ENCODE peak calls at places on chromosome 4, in eight cellular contexts. One of them, this sample, is unnamed.

GRCh38 chr4:150268444-150268843 is 190.2 kb downstream of the DCLK2 start:
- DNase-seq in kidney: no peak
- DNase-seq in CD8-positive, alpha-beta T cell: no peak
- DNase-seq in mammary epithelial cell: peak; percentile 24
- DNase-seq in tibial artery: no peak
- DNase-seq in AG10803: no peak
- DNase-seq in foreskin fibroblast: no peak
- DNase-seq in endothelial cell of umbilical vein: peak; percentile 55
- DNase-seq in this sample: no peak

GRCh38 chr4:6165766-6166165 is 34.6 kb downstream of the JAKMIP1 start:
- DNase-seq in AG10803: no peak
- DNase-seq in CD8-positive, alpha-beta T cell: no peak
- DNase-seq in mammary epithelial cell: no peak
- DNase-seq in foreskin fibroblast: no peak
- DNase-seq in tibial artery: no peak
- DNase-seq in kidney: no peak
- DNase-seq in endothelial cell of umbilical vein: no peak
- DNase-seq in this sample: no peak

GRCh38 chr4:66014146-66014765 is 344.0 kb upstream of the EPHA5 start:
- DNase-seq in tibial artery: no peak
- DNase-seq in mammary epithelial cell: no peak
- DNase-seq in endothelial cell of umbilical vein: no peak
- DNase-seq in CD8-positive, alpha-beta T cell: no peak
- DNase-seq in foreskin fibroblast: no peak
- DNase-seq in AG10803: no peak
- DNase-seq in kidney: no peak
- DNase-seq in this sample: no peak

GRCh38 chr4:73729534-73730165 is 10.7 kb upstream of the CXCL8 start:
- DNase-seq in foreskin fibroblast: peak; percentile 90
- DNase-seq in CD8-positive, alpha-beta T cell: no peak
- DNase-seq in tibial artery: peak; percentile 84
- DNase-seq in mammary epithelial cell: peak; percentile 84
- DNase-seq in endothelial cell of umbilical vein: peak; percentile 85
- DNase-seq in kidney: peak; percentile 57
- DNase-seq in AG10803: peak; percentile 93
- DNase-seq in this sample: peak; percentile 39

GRCh38 chr4:53098681-53099121 is 236.6 kb downstream of the RASL11B start:
- DNase-seq in AG10803: peak; percentile 77
- DNase-seq in CD8-positive, alpha-beta T cell: no peak
- DNase-seq in foreskin fibroblast: peak; percentile 74
- DNase-seq in mammary epithelial cell: peak; percentile 78
- DNase-seq in endothelial cell of umbilical vein: peak; percentile 88
- DNase-seq in kidney: no peak
- DNase-seq in tibial artery: no peak
- DNase-seq in this sample: no peak

GRCh38 chr4:80201326-80202151 is 4.2 kb downstream of the PRDM8 start:
- DNase-seq in CD8-positive, alpha-beta T cell: no peak
- DNase-seq in endothelial cell of umbilical vein: peak; percentile 51
- DNase-seq in foreskin fibroblast: peak; percentile 85
- DNase-seq in mammary epithelial cell: no peak
- DNase-seq in tibial artery: peak; percentile 37
- DNase-seq in kidney: peak; percentile 59
- DNase-seq in AG10803: peak; percentile 62
- DNase-seq in this sample: peak; percentile 60

GRCh38 chr4:186805020-186805820 is 81.6 kb upstream of the FAT1 start:
- DNase-seq in tibial artery: no peak
- DNase-seq in AG10803: no peak
- DNase-seq in endothelial cell of umbilical vein: no peak
- DNase-seq in kidney: no peak
- DNase-seq in mammary epithelial cell: no peak
- DNase-seq in CD8-positive, alpha-beta T cell: no peak
- DNase-seq in foreskin fibroblast: no peak
- DNase-seq in this sample: no peak

GRCh38 chr4:37068580-37068979 is 176.0 kb upstream of the NWD2 start:
- DNase-seq in mammary epithelial cell: no peak
- DNase-seq in AG10803: no peak
- DNase-seq in tibial artery: no peak
- DNase-seq in CD8-positive, alpha-beta T cell: no peak
- DNase-seq in endothelial cell of umbilical vein: no peak
- DNase-seq in kidney: no peak
- DNase-seq in foreskin fibroblast: no peak
- DNase-seq in this sample: no peak

GRCh38 chr4:106312377-106312776 is 3.6 kb downstream of the TBCK start:
- DNase-seq in mammary epithelial cell: no peak
- DNase-seq in tibial artery: no peak
- DNase-seq in kidney: no peak
- DNase-seq in AG10803: peak; percentile 83
- DNase-seq in CD8-positive, alpha-beta T cell: no peak
- DNase-seq in endothelial cell of umbilical vein: no peak
- DNase-seq in foreskin fibroblast: no peak
- DNase-seq in this sample: no peak

GRCh38 chr4:24321151-24321550 is 263.2 kb downstream of the DHX15 start:
- DNase-seq in endothelial cell of umbilical vein: no peak
- DNase-seq in AG10803: peak; percentile 38
- DNase-seq in tibial artery: no peak
- DNase-seq in foreskin fibroblast: no peak
- DNase-seq in kidney: no peak
- DNase-seq in mammary epithelial cell: no peak
- DNase-seq in CD8-positive, alpha-beta T cell: no peak
- DNase-seq in this sample: no peak

GRCh38 chr4:90641856-90642599 is 514.8 kb downstream of the CCSER1 start:
- DNase-seq in kidney: no peak
- DNase-seq in tibial artery: no peak
- DNase-seq in AG10803: no peak
- DNase-seq in CD8-positive, alpha-beta T cell: no peak
- DNase-seq in foreskin fibroblast: no peak
- DNase-seq in mammary epithelial cell: no peak
- DNase-seq in endothelial cell of umbilical vein: no peak
- DNase-seq in this sample: no peak

GRCh38 chr4:158003212-158003611 is 169.6 kb downstream of the GASK1B start:
- DNase-seq in AG10803: no peak
- DNase-seq in kidney: no peak
- DNase-seq in CD8-positive, alpha-beta T cell: no peak
- DNase-seq in tibial artery: no peak
- DNase-seq in endothelial cell of umbilical vein: no peak
- DNase-seq in mammary epithelial cell: peak; percentile 12
- DNase-seq in foreskin fibroblast: no peak
- DNase-seq in this sample: no peak

GRCh38 chr4:94304365-94304971 is 38.2 kb downstream of the HPGDS start:
- DNase-seq in AG10803: peak; percentile 19
- DNase-seq in mammary epithelial cell: peak; percentile 15
- DNase-seq in kidney: no peak
- DNase-seq in tibial artery: no peak
- DNase-seq in endothelial cell of umbilical vein: peak; percentile 66
- DNase-seq in CD8-positive, alpha-beta T cell: no peak
- DNase-seq in foreskin fibroblast: peak; percentile 17
- DNase-seq in this sample: peak; percentile 35

GRCh38 chr4:20624783-20625364 is 75.4 kb upstream of the PACRGL start:
- DNase-seq in mammary epithelial cell: peak; percentile 69
- DNase-seq in kidney: no peak
- DNase-seq in foreskin fibroblast: no peak
- DNase-seq in AG10803: peak; percentile 32
- DNase-seq in endothelial cell of umbilical vein: peak; percentile 38
- DNase-seq in CD8-positive, alpha-beta T cell: no peak
- DNase-seq in tibial artery: no peak
- DNase-seq in this sample: no peak

GRCh38 chr4:47704693-47705325 is 133.1 kb downstream of the CORIN start:
- DNase-seq in AG10803: peak; percentile 30
- DNase-seq in tibial artery: no peak
- DNase-seq in mammary epithelial cell: no peak
- DNase-seq in CD8-positive, alpha-beta T cell: no peak
- DNase-seq in endothelial cell of umbilical vein: peak; percentile 22
- DNase-seq in kidney: no peak
- DNase-seq in foreskin fibroblast: peak; percentile 37
- DNase-seq in this sample: peak; percentile 23

GRCh38 chr4:78644744-78645330 is 93.3 kb downstream of the ANXA3 start:
- DNase-seq in AG10803: peak; percentile 82
- DNase-seq in tibial artery: peak; percentile 55
- DNase-seq in mammary epithelial cell: peak; percentile 71
- DNase-seq in endothelial cell of umbilical vein: peak; percentile 90
- DNase-seq in kidney: no peak
- DNase-seq in foreskin fibroblast: peak; percentile 69
- DNase-seq in CD8-positive, alpha-beta T cell: no peak
- DNase-seq in this sample: peak; percentile 75

GRCh38 chr4:156006192-156006591 is 52.5 kb upstream of the CTSO start:
- DNase-seq in endothelial cell of umbilical vein: no peak
- DNase-seq in tibial artery: no peak
- DNase-seq in CD8-positive, alpha-beta T cell: no peak
- DNase-seq in mammary epithelial cell: no peak
- DNase-seq in kidney: no peak
- DNase-seq in foreskin fibroblast: no peak
- DNase-seq in AG10803: no peak
- DNase-seq in this sample: no peak

GRCh38 chr4:36242629-36243354 is 1.5 kb downstream of the ARAP2 start:
- DNase-seq in endothelial cell of umbilical vein: no peak
- DNase-seq in foreskin fibroblast: no peak
- DNase-seq in AG10803: no peak
- DNase-seq in CD8-positive, alpha-beta T cell: no peak
- DNase-seq in mammary epithelial cell: no peak
- DNase-seq in tibial artery: no peak
- DNase-seq in kidney: no peak
- DNase-seq in this sample: no peak

GRCh38 chr4:82782626-82783025 is 16.0 kb downstream of the SCD5 start:
- DNase-seq in endothelial cell of umbilical vein: no peak
- DNase-seq in foreskin fibroblast: no peak
- DNase-seq in kidney: no peak
- DNase-seq in AG10803: no peak
- DNase-seq in mammary epithelial cell: peak; percentile 37
- DNase-seq in CD8-positive, alpha-beta T cell: peak; percentile 17
- DNase-seq in tibial artery: no peak
- DNase-seq in this sample: no peak

GRCh38 chr4:306551-306961 is 1.3 kb upstream of the ZNF732 start:
- DNase-seq in kidney: no peak
- DNase-seq in mammary epithelial cell: no peak
- DNase-seq in foreskin fibroblast: no peak
- DNase-seq in endothelial cell of umbilical vein: no peak
- DNase-seq in tibial artery: no peak
- DNase-seq in AG10803: no peak
- DNase-seq in CD8-positive, alpha-beta T cell: no peak
- DNase-seq in this sample: no peak

GRCh38 chr4:38177792-38178665 is 217.8 kb downstream of the PTTG2 start:
- DNase-seq in mammary epithelial cell: no peak
- DNase-seq in foreskin fibroblast: no peak
- DNase-seq in tibial artery: peak; percentile 68
- DNase-seq in AG10803: peak; percentile 71
- DNase-seq in CD8-positive, alpha-beta T cell: peak; percentile 60
- DNase-seq in endothelial cell of umbilical vein: no peak
- DNase-seq in kidney: peak; percentile 80
- DNase-seq in this sample: peak; percentile 77

GRCh38 chr4:930827-931193 is 1.3 kb downstream of the GAK start:
- DNase-seq in tibial artery: no peak
- DNase-seq in foreskin fibroblast: no peak
- DNase-seq in endothelial cell of umbilical vein: no peak
- DNase-seq in kidney: peak; percentile 44
- DNase-seq in CD8-positive, alpha-beta T cell: no peak
- DNase-seq in mammary epithelial cell: no peak
- DNase-seq in AG10803: no peak
- DNase-seq in this sample: no peak

GRCh38 chr4:38284294-38285045 is 324.3 kb downstream of the PTTG2 start:
- DNase-seq in endothelial cell of umbilical vein: no peak
- DNase-seq in mammary epithelial cell: no peak
- DNase-seq in kidney: no peak
- DNase-seq in CD8-positive, alpha-beta T cell: no peak
- DNase-seq in tibial artery: no peak
- DNase-seq in foreskin fibroblast: no peak
- DNase-seq in AG10803: no peak
- DNase-seq in this sample: no peak

GRCh38 chr4:18366762-18367358 is 345.3 kb upstream of the LCORL start:
- DNase-seq in endothelial cell of umbilical vein: peak; percentile 51
- DNase-seq in CD8-positive, alpha-beta T cell: no peak
- DNase-seq in kidney: no peak
- DNase-seq in foreskin fibroblast: peak; percentile 0
- DNase-seq in AG10803: peak; percentile 35
- DNase-seq in tibial artery: no peak
- DNase-seq in mammary epithelial cell: peak; percentile 17
- DNase-seq in this sample: peak; percentile 32

GRCh38 chr4:18369561-18369960 is 348.0 kb upstream of the LCORL start:
- DNase-seq in CD8-positive, alpha-beta T cell: no peak
- DNase-seq in endothelial cell of umbilical vein: no peak
- DNase-seq in kidney: no peak
- DNase-seq in tibial artery: no peak
- DNase-seq in AG10803: no peak
- DNase-seq in foreskin fibroblast: no peak
- DNase-seq in mammary epithelial cell: no peak
- DNase-seq in this sample: no peak

GRCh38 chr4:18366136-18366535 is 344.6 kb upstream of the LCORL start:
- DNase-seq in endothelial cell of umbilical vein: no peak
- DNase-seq in foreskin fibroblast: no peak
- DNase-seq in tibial artery: no peak
- DNase-seq in CD8-positive, alpha-beta T cell: no peak
- DNase-seq in mammary epithelial cell: no peak
- DNase-seq in kidney: no peak
- DNase-seq in AG10803: no peak
- DNase-seq in this sample: no peak
- H3K4me3 ChIP-seq in endothelial cell of umbilical vein: no peak overlapping the region
- H3K4me3 ChIP-seq in foreskin fibroblast: no peak overlapping the region
- H3K4me3 ChIP-seq in tibial artery: no peak overlapping the region
- H3K4me3 ChIP-seq in CD8-positive, alpha-beta T cell: no peak overlapping the region
- H3K4me3 ChIP-seq in mammary epithelial cell: no peak overlapping the region
- H3K4me3 ChIP-seq in kidney: no peak overlapping the region
- H3K4me3 ChIP-seq in AG10803: no peak overlapping the region
- H3K4me3 ChIP-seq in this sample: no peak overlapping the region

GRCh38 chr4:170529760-170530440 is 440.1 kb upstream of the AADAT start:
- DNase-seq in endothelial cell of umbilical vein: no peak
- DNase-seq in tibial artery: no peak
- DNase-seq in CD8-positive, alpha-beta T cell: no peak
- DNase-seq in AG10803: no peak
- DNase-seq in kidney: no peak
- DNase-seq in mammary epithelial cell: no peak
- DNase-seq in foreskin fibroblast: no peak
- DNase-seq in this sample: no peak
- H3K4me3 ChIP-seq in endothelial cell of umbilical vein: no peak overlapping the region
- H3K4me3 ChIP-seq in tibial artery: no peak overlapping the region
- H3K4me3 ChIP-seq in CD8-positive, alpha-beta T cell: no peak overlapping the region
- H3K4me3 ChIP-seq in AG10803: no peak overlapping the region
- H3K4me3 ChIP-seq in kidney: no peak overlapping the region
- H3K4me3 ChIP-seq in mammary epithelial cell: no peak overlapping the region
- H3K4me3 ChIP-seq in foreskin fibroblast: no peak overlapping the region
- H3K4me3 ChIP-seq in this sample: no peak overlapping the region

GRCh38 chr4:2390780-2391490 is 27.5 kb downstream of the ZFYVE28 start:
- DNase-seq in kidney: no peak
- DNase-seq in mammary epithelial cell: no peak
- DNase-seq in foreskin fibroblast: no peak
- DNase-seq in AG10803: no peak
- DNase-seq in CD8-positive, alpha-beta T cell: no peak
- DNase-seq in endothelial cell of umbilical vein: no peak
- DNase-seq in tibial artery: no peak
- DNase-seq in this sample: no peak
- H3K4me3 ChIP-seq in kidney: no peak overlapping the region
- H3K4me3 ChIP-seq in mammary epithelial cell: no peak overlapping the region
- H3K4me3 ChIP-seq in foreskin fibroblast: no peak overlapping the region
- H3K4me3 ChIP-seq in AG10803: no peak overlapping the region
- H3K4me3 ChIP-seq in CD8-positive, alpha-beta T cell: no peak overlapping the region
- H3K4me3 ChIP-seq in endothelial cell of umbilical vein: no peak overlapping the region
- H3K4me3 ChIP-seq in tibial artery: no peak overlapping the region
- H3K4me3 ChIP-seq in this sample: no peak overlapping the region

DNA sequence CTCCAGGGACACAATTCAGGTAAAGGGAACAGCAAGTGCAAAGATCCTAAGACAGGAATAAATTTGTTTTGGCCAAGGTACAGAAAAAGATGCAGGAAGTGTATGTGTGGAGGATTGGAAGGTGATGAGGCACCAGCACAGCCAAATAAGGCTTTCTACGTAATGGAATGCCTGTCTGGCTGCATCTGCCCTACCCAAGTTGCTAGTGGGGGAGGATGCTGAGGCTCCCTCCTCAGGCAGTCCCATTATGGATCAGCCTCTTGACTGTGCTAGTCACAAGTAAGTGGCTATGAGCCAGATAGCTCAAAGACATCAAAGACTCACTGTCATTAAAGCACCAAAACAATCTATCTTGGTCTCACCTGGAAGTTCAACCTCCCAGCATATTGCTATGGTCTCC is 300.9 kb upstream of the FAT4 start:
- DNase-seq in AG10803: peak; percentile 5
- DNase-seq in kidney: no peak
- DNase-seq in CD8-positive, alpha-beta T cell: no peak
- DNase-seq in tibial artery: no peak
- DNase-seq in mammary epithelial cell: peak; percentile 33
- DNase-seq in endothelial cell of umbilical vein: no peak
- DNase-seq in foreskin fibroblast: no peak
- DNase-seq in this sample: no peak
- H3K4me3 ChIP-seq in AG10803: no peak overlapping the region
- H3K4me3 ChIP-seq in kidney: no peak overlapping the region
- H3K4me3 ChIP-seq in CD8-positive, alpha-beta T cell: no peak overlapping the region
- H3K4me3 ChIP-seq in tibial artery: no peak overlapping the region
- H3K4me3 ChIP-seq in mammary epithelial cell: no peak overlapping the region
- H3K4me3 ChIP-seq in endothelial cell of umbilical vein: no peak overlapping the region
- H3K4me3 ChIP-seq in foreskin fibroblast: no peak overlapping the region
- H3K4me3 ChIP-seq in this sample: no peak overlapping the region